ENCODE peak calls at places on chromosomes 5 and 9, in six cellular contexts. J is astrocyte of the spinal cord, P is heart right ventricle, E is skeletal muscle cell, W is AG04450, L is GM10248. O is an unnamed sample.

GRCh38 chr5:96817496-96817895 is 9.8 kb upstream of the ERAP1 start:
- DNase-seq in P (no peak), L (no peak), W (no peak), J (no peak), E (no peak), O (no peak)

GRCh38 chr5:86482008-86482407 is 135.7 kb upstream of the COX7C start:
- DNase-seq in P (no peak), J (no peak), L (no peak), E (no peak), W (no peak), O (no peak)

GRCh38 chr5:56302027-56302426 is 68.9 kb upstream of the ANKRD55 start:
- DNase-seq in W (no peak), P (no peak), E (no peak), L (no peak), J (peak), O (no peak)

GRCh38 chr9:78695521-78695920 is 398.6 kb downstream of the PSAT1 start:
- DNase-seq in J (no peak), L (no peak), W (no peak), P (no peak), E (no peak), O (no peak)

GRCh38 chr5:167514461-167514860 is 777.0 kb upstream of the WWC1 start:
- DNase-seq in J (no peak), W (no peak), P (no peak), L (no peak), E (no peak), O (no peak)

GRCh38 chr9:115117999-115118470 is at the start of gene TNC:
- DNase-seq in J (peak), L (no peak), E (peak), W (peak), P (peak), O (peak)

GRCh38 chr5:79636981-79637733 is 24.9 kb downstream of the TENT2 start:
- DNase-seq in L (no peak), W (no peak), P (no peak), J (no peak), E (peak), O (no peak)

GRCh38 chr9:116160676-116161571 is 7.3 kb downstream of the PAPPA start:
- DNase-seq in P (no peak), J (no peak), E (no peak), W (no peak), L (no peak), O (no peak)

GRCh38 chr9:103681435-103681834 is 412.7 kb upstream of the SMC2 start:
- DNase-seq in L (no peak), P (no peak), W (no peak), J (no peak), E (no peak), O (no peak)

GRCh38 chr5:14693070-14693469 is 28.6 kb downstream of the OTULIN start:
- DNase-seq in E (no peak), L (no peak), J (no peak), W (no peak), P (no peak), O (no peak)

GRCh38 chr5:52269395-52269794 is 518.3 kb upstream of the ITGA1 start:
- DNase-seq in E (no peak), L (no peak), W (no peak), P (no peak), J (no peak), O (no peak)

GRCh38 chr5:54062958-54063357 is 247.4 kb downstream of the ARL15 start:
- DNase-seq in J (peak), P (no peak), L (no peak), E (peak), W (peak), O (no peak)

GRCh38 chr9:120966005-120966369 is 39.4 kb upstream of the TRAF1 start:
- DNase-seq in W (no peak), P (no peak), J (no peak), L (no peak), E (no peak), O (no peak)

GRCh38 chr9:136437839-136438547 is 1.7 kb downstream of the INPP5E start:
- DNase-seq in E (no peak), W (no peak), J (peak), P (no peak), L (no peak), O (no peak)

GRCh38 chr9:108331596-108331995 is 524.2 kb downstream of the ACTL7B start:
- DNase-seq in E (no peak), W (no peak), J (no peak), P (no peak), L (no peak), O (no peak)

GRCh38 chr5:50711280-50711679 is 44.8 kb downstream of the PARP8 start:
- DNase-seq in J (peak), W (no peak), P (peak), E (no peak), L (peak), O (no peak)

GRCh38 chr9:4035809-4036208 is 264.1 kb downstream of the GLIS3 start:
- DNase-seq in W (no peak), L (no peak), P (no peak), E (no peak), J (no peak), O (no peak)

GRCh38 chr9:87405677-87406544 is 91.8 kb upstream of the DAPK1 start:
- DNase-seq in L (no peak), J (peak), E (no peak), P (no peak), W (no peak), O (no peak)

GRCh38 chr5:166716856-166717492 is 1574.5 kb upstream of the WWC1 start:
- DNase-seq in J (no peak), P (no peak), L (no peak), W (no peak), E (no peak), O (no peak)

GRCh38 chr5:123220616-123221146 is 131.6 kb downstream of the PRDM6 start:
- DNase-seq in L (no peak), J (no peak), E (no peak), P (no peak), W (no peak), O (no peak)

GRCh38 chr5:35855221-35855620 is 1.5 kb upstream of the IL7R start:
- DNase-seq in L (no peak), W (no peak), E (no peak), P (no peak), J (no peak), O (no peak)

GRCh38 chr9:122219856-122220672 is 8.7 kb downstream of the LHX6 start:
- DNase-seq in L (peak), J (no peak), E (no peak), W (no peak), P (no peak), O (no peak)

GRCh38 chr9:114049453-114050225 is 28.5 kb downstream of the AMBP start:
- DNase-seq in L (no peak), J (no peak), P (no peak), W (no peak), E (no peak), O (no peak)

GRCh38 chr9:125932012-125932411 is 184.8 kb downstream of the PBX3 start:
- DNase-seq in E (peak), J (peak), P (peak), L (no peak), W (peak), O (no peak)

GRCh38 chr5:176902102-176902814 is 3.1 kb upstream of the HK3 start:
- DNase-seq in E (no peak), J (no peak), W (no peak), P (no peak), L (no peak), O (no peak)

GRCh38 chr9:24698864-24699518 is 153.3 kb upstream of the IZUMO3 start:
- DNase-seq in J (peak), L (no peak), W (no peak), P (no peak), E (no peak), O (no peak)

GRCh38 chr5:106691701-106692100 is 979.0 kb downstream of the EFNA5 start:
- DNase-seq in P (no peak), J (peak), L (no peak), W (no peak), E (no peak), O (no peak)

GRCh38 chr9:71096431-71097108 is 24.9 kb downstream of the TRPM3 start:
- DNase-seq in J (no peak), W (no peak), P (no peak), E (no peak), L (no peak), O (no peak)

GRCh38 chr9:28197653-28198052 is 624.4 kb upstream of the C9orf72 start:
- DNase-seq in L (no peak), P (no peak), W (no peak), J (no peak), E (no peak), O (no peak)

O was measured in nucleus accumbens.